ENCODE peak calls at places on chromosomes 12 and 14, in seven cellular contexts. B, U, X, E, V, R and M are unnamed samples.

GRCh38 chr12:40342010-40342409 is 117.2 kb downstream of the LRRK2 start:
- DNase-seq in U (no peak), X (no peak), V (no peak), B (no peak), R (no peak), E (no peak), M (no peak)

GRCh38 chr14:105840266-105841021 is 314.1 kb downstream of the TMEM121 start:
- DNase-seq in U (no peak), V (no peak), R (no peak), B (no peak), X (no peak), E (no peak), M (peak; percentile 41)

GRCh38 chr14:38210587-38211257 is 3.0 kb downstream of the SSTR1 start:
- DNase-seq in R (peak; percentile 70), E (no peak), X (peak; percentile 70), U (no peak), V (no peak), B (no peak), M (peak; percentile 71)

GRCh38 chr12:130948136-130948535 is 5.6 kb upstream of the ADGRD1 start:
- DNase-seq in V (no peak), X (no peak), R (no peak), B (no peak), U (no peak), E (no peak), M (no peak)

GRCh38 chr12:18074001-18074400 is 16.0 kb downstream of the RERGL start:
- DNase-seq in V (no peak), U (no peak), B (no peak), E (no peak), X (no peak), R (no peak), M (no peak)

GRCh38 chr12:974281-974862 is 16.7 kb upstream of the ERC1 start:
- DNase-seq in U (no peak), E (no peak), V (no peak), R (no peak), B (no peak), X (no peak), M (no peak)

GRCh38 chr12:114152066-114152465 is 185.9 kb upstream of the RBM19 start:
- DNase-seq in E (no peak), V (no peak), B (no peak), X (no peak), U (no peak), R (no peak), M (no peak)

GRCh38 chr14:75519826-75520692 is 2.2 kb upstream of the BATF start:
- DNase-seq in V (no peak), B (no peak), X (no peak), E (no peak), R (peak; percentile 65), U (no peak), M (no peak)

GRCh38 chr14:100900837-100901390 is 2.6 kb downstream of the RTL1 start:
- DNase-seq in R (no peak), E (no peak), X (peak; percentile 8), B (peak; percentile 35), V (no peak), U (no peak), M (no peak)

GRCh38 chr12:110936367-110937103 is 16.2 kb upstream of the MYL2 start:
- DNase-seq in V (no peak), X (no peak), E (no peak), U (no peak), B (no peak), R (no peak), M (no peak)

GRCh38 chr14:90551070-90551704 is 154.4 kb downstream of the CALM1 start:
- DNase-seq in R (peak; percentile 49), B (no peak), U (no peak), X (no peak), E (no peak), V (no peak), M (no peak)

GRCh38 chr14:90551733-90552464 is 155.1 kb downstream of the CALM1 start:
- DNase-seq in U (no peak), B (no peak), X (no peak), R (no peak), E (no peak), V (no peak), M (no peak)

GRCh38 chr14:90548455-90548854 is 151.6 kb downstream of the CALM1 start:
- DNase-seq in B (no peak), U (no peak), V (no peak), R (no peak), X (no peak), E (no peak), M (no peak)

GRCh38 chr14:90547968-90548367 is 151.1 kb downstream of the CALM1 start:
- DNase-seq in E (no peak), U (no peak), X (no peak), B (no peak), V (no peak), R (no peak), M (no peak)

GRCh38 chr14:90549794-90550591 is 153.2 kb downstream of the CALM1 start:
- DNase-seq in B (no peak), R (no peak), U (no peak), X (no peak), V (no peak), E (no peak), M (no peak)
- H3K4me1 ChIP-seq in B (no peaks in the 10 kb centered on the region), R (peaks cover 5% of the 10 kb centered on the region), U (no peaks in the 10 kb centered on the region), X (no peaks in the 10 kb centered on the region), V (no peaks in the 10 kb centered on the region), E (peaks cover 9% of the 10 kb centered on the region), M (no peaks in the 10 kb centered on the region)

GRCh38 chr12:122869207-122869973 is 26.5 kb downstream of the VPS37B start:
- DNase-seq in U (no peak), V (no peak), R (no peak), E (peak; percentile 9), B (no peak), X (no peak), M (no peak)

GRCh38 chr12:122866950-122867607 is 28.8 kb downstream of the VPS37B start:
- DNase-seq in B (no peak), X (no peak), E (peak; percentile 55), V (no peak), U (no peak), R (no peak), M (peak; percentile 70)

GRCh38 chr12:122866379-122866778 is 29.5 kb downstream of the VPS37B start:
- DNase-seq in R (no peak), U (no peak), X (no peak), V (no peak), E (peak; percentile 40), B (no peak), M (peak; percentile 96)

GRCh38 chr12:122868471-122869177 is 27.3 kb downstream of the VPS37B start:
- DNase-seq in E (peak; percentile 20), R (no peak), U (no peak), B (no peak), V (no peak), X (no peak), M (no peak)

GRCh38 chr12:122867701-122868461 is 28.0 kb downstream of the VPS37B start:
- DNase-seq in X (peak; percentile 30), R (no peak), B (peak; percentile 48), E (peak; percentile 90), U (no peak), V (no peak), M (peak; percentile 69)
- TF ChIP-seq POLR2A in X (no peak), R (no peak), B (no peak), E (no peak), U (peak; percentile 48), V (no peak), M (no peak)

DNA sequence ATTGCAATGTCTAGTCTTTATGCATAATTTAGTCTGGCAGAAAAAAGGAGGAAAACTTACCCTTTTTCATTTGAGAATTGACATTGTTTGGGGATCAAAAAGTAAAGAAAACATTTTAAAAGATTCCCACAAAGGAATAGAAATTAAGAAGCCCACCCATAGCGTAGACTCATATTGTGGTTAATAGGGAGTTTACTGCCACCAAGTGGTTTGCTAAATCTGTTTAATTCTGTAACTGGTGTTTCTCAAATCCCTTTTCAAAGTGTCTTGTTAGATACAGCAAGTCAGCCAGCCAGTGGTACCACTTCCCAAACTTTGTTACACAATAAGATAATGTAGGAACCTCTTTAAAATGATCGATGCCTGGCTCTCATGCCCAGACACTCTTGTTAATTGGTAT is 180.3 kb downstream of the IPO8 start:
- DNase-seq in V (no peak), B (no peak), R (no peak), U (no peak), E (no peak), X (peak; percentile 26), M (no peak)
- TF ChIP-seq CTCF in V (peak; percentile 9), B (peak; percentile 32), R (peak; percentile 19), U (no peak), E (peak; percentile 12), X (no peak), M (peak; percentile 8)

DNA sequence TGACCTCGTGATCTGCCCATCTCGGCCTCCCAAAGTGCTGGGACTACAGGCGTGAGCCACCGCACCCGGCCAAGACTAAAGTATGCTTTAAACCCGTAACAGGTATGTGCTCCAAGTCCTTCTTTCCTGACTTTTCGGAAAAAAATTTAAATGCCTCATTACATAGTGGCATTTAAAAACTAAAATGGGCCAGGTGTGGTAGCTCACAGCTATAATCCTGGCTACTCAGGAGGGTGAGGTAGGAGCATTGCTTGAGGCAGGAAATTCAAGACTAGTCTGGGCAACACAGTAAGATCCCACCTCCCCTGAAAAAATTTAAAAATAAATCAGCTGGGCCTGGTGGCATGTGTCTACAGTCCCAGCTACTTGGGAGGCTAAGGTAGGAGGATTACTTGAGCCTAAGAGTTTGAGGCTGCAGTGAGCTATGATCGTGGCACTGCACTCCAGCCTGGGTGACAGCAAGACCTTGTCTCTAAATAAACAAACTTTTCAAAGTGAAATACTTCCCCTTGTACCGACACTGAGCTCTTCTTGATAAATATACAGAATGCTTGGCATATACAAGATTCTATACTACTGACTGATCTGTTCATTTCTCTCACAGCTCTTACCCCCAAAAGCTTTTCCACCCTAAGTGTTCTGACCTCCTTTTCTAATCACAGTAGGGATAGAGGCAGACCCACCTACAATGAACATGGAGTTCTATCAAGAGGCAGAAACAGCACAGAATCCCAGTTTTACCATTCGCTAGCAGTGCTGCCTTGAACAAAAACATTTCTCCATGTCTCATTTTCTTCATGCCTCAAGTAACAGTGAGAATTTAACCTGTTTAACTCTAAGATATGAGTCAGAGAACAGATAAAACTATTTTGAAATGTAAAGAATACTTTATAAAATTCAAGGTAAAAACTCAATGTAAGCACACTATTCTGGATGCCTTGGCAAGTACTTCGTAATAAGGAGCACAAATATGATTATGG is 7.9 kb downstream of the PPP4R3A start:
- DNase-seq in U (no peak), R (no peak), X (no peak), E (no peak), V (no peak), B (no peak), M (no peak)
- H3K4me1 ChIP-seq in U (peaks cover 8% of the 10 kb centered on the region), R (peaks cover 8% of the 10 kb centered on the region), X (peaks cover 2% of the 10 kb centered on the region), E (peaks cover 6% of the 10 kb centered on the region), V (peaks cover 14% of the 10 kb centered on the region), B (peaks cover 27% of the 10 kb centered on the region), M (no peaks in the 10 kb centered on the region)

DNA sequence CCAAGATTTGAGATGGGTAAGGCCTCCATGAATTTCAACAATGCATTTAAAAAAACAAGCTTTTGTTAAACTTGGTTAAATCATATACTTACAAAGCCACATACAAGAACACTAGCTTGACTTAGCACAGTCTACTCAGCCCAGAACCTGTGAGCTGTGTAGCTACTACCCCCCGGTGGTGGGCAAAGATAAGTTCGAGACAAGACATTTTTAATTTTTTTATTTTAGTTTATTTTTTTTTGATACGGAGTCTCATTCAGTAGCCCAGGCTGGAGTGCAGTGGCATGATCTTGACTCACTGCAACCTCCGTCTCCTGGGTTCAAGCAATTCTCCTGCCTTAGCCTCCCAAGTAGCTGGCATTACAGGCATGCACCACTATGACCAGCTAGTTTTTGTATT is 3.7 kb upstream of the NECAP1 start:
- DNase-seq in B (no peak), X (peak; percentile 84), V (no peak), E (no peak), R (peak; percentile 87), U (no peak), M (no peak)
- TF ChIP-seq POLR2A in B (no peak), X (no peak), V (no peak), E (no peak), R (no peak), U (no peak), M (no peak)

GRCh38 chr14:30484976-30485375 is 74.0 kb upstream of the G2E3 start:
- DNase-seq in U (no peak), X (no peak), E (no peak), B (no peak), R (no peak), V (no peak), M (no peak)
- TF ChIP-seq CTCF in U (no peak), X (no peak), E (no peak), B (no peak), R (no peak), V (no peak), M (no peak)